ENCODE peak calls at places on chromosome 14, in five cellular contexts. C, Q, B, U and W are unnamed samples.

GRCh38 chr14:83463500-83464098 is 1929.9 kb upstream of the SEL1L start:
- DNase-seq in C (peak; percentile 75), Q (peak; percentile 13), B (peak; percentile 37), U (no peak), W (no peak)

GRCh38 chr14:37060496-37061260 is 111.7 kb downstream of the SLC25A21 start:
- DNase-seq in C (no peak), Q (no peak), B (no peak), U (no peak), W (no peak)

GRCh38 chr14:39426605-39427004 is 5.6 kb downstream of the FBXO33 start:
- DNase-seq in C (peak; percentile 50), Q (no peak), B (no peak), U (no peak), W (no peak)

GRCh38 chr14:32453857-32454810 is 125.0 kb downstream of the AKAP6 start:
- DNase-seq in C (no peak), Q (no peak), B (no peak), U (no peak), W (no peak)

GRCh38 chr14:50741571-50741970 is 73.5 kb upstream of the SAV1 start:
- DNase-seq in C (peak; percentile 14), Q (no peak), B (no peak), U (no peak), W (no peak)

GRCh38 chr14:93375673-93376156 is 28.7 kb downstream of the COX8C start:
- DNase-seq in C (no peak), Q (no peak), B (no peak), U (no peak), W (no peak)

GRCh38 chr14:99187858-99188257 is 84.1 kb downstream of the BCL11B start:
- DNase-seq in C (no peak), Q (no peak), B (no peak), U (no peak), W (no peak)

GRCh38 chr14:95493976-95494375 is 22.5 kb downstream of the SYNE3 start:
- DNase-seq in C (no peak), Q (no peak), B (no peak), U (no peak), W (no peak)

GRCh38 chr14:72929316-72930080 is 3.2 kb downstream of the DCAF4 start:
- DNase-seq in C (no peak), Q (no peak), B (no peak), U (no peak), W (no peak)

GRCh38 chr14:98371141-98371540 is 900.9 kb downstream of the BCL11B start:
- DNase-seq in C (no peak), Q (no peak), B (no peak), U (no peak), W (no peak)

GRCh38 chr14:105301103-105301914 is 508 bp upstream of the BRF1 start:
- DNase-seq in C (peak; percentile 94), Q (peak; percentile 84), B (peak; percentile 98), U (peak; percentile 98), W (peak; percentile 99)

GRCh38 chr14:29927596-29928341 is at the start of gene PRKD1:
- DNase-seq in C (peak; percentile 86), Q (no peak), B (peak; percentile 69), U (peak; percentile 71), W (no peak)

GRCh38 chr14:74686324-74686723 is 26.6 kb downstream of the AREL1 start:
- DNase-seq in C (no peak), Q (no peak), B (no peak), U (no peak), W (no peak)

GRCh38 chr14:56817396-56817921 is 7.2 kb upstream of the OTX2 start:
- DNase-seq in C (no peak), Q (no peak), B (no peak), U (no peak), W (no peak)

GRCh38 chr14:106277503-106277902 is 751.1 kb downstream of the TMEM121 start:
- DNase-seq in C (no peak), Q (no peak), B (no peak), U (no peak), W (peak; percentile 44)

GRCh38 chr14:100711117-100711462 is 15.6 kb upstream of the DLK1 start:
- DNase-seq in C (no peak), Q (no peak), B (no peak), U (no peak), W (no peak)

GRCh38 chr14:92143962-92144361 is 22.2 kb downstream of the CPSF2 start:
- DNase-seq in C (no peak), Q (no peak), B (no peak), U (no peak), W (no peak)

GRCh38 chr14:33611405-33612183 is 339.3 kb downstream of the EGLN3 start:
- DNase-seq in C (no peak), Q (no peak), B (no peak), U (no peak), W (no peak)

GRCh38 chr14:52609445-52610044 is 56.9 kb downstream of the GPR137C start:
- DNase-seq in C (peak; percentile 15), Q (no peak), B (no peak), U (no peak), W (no peak)

GRCh38 chr14:51657762-51658161 is 6.1 kb downstream of the FRMD6 start:
- DNase-seq in C (no peak), Q (no peak), B (no peak), U (no peak), W (no peak)

GRCh38 chr14:90388982-90389381 is 7.8 kb upstream of the CALM1 start:
- DNase-seq in C (no peak), Q (no peak), B (no peak), U (no peak), W (no peak)

GRCh38 chr14:29321646-29322045 is 555.1 kb downstream of the FOXG1 start:
- DNase-seq in C (peak; percentile 15), Q (peak; percentile 24), B (no peak), U (no peak), W (no peak)

GRCh38 chr14:47365248-47365647 is 310.2 kb downstream of the MDGA2 start:
- DNase-seq in C (no peak), Q (no peak), B (no peak), U (no peak), W (no peak)

GRCh38 chr14:53570411-53571387 is 385.9 kb downstream of the BMP4 start:
- DNase-seq in C (no peak), Q (no peak), B (no peak), U (no peak), W (no peak)

GRCh38 chr14:55240526-55241178 is 30.6 kb upstream of the FBXO34 start:
- DNase-seq in C (peak; percentile 70), Q (peak; percentile 60), B (no peak), U (no peak), W (no peak)

GRCh38 chr14:71472281-71472960 is 459.8 kb upstream of the RGS6 start:
- DNase-seq in C (no peak), Q (no peak), B (no peak), U (no peak), W (no peak)

GRCh38 chr14:91008759-91009409 is 51.6 kb downstream of the RPS6KA5 start:
- DNase-seq in C (no peak), Q (no peak), B (no peak), U (no peak), W (no peak)

GRCh38 chr14:80077262-80077661 is 134.0 kb downstream of the DIO2 start:
- DNase-seq in C (no peak), Q (peak; percentile 23), B (no peak), U (no peak), W (no peak)

GRCh38 chr14:95993768-95994592 is 45.2 kb upstream of the C14orf132 start:
- DNase-seq in C (peak; percentile 77), Q (peak; percentile 18), B (peak; percentile 16), U (no peak), W (no peak)

GRCh38 chr14:89388853-89389252 is 28.2 kb downstream of the FOXN3 start:
- DNase-seq in C (peak; percentile 78), Q (no peak), B (no peak), U (no peak), W (no peak)

GRCh38 chr14:91417134-91417982 is at the start of gene CCDC88C:
- DNase-seq in C (peak; percentile 70), Q (no peak), B (peak; percentile 46), U (peak; percentile 66), W (peak; percentile 76)

GRCh38 chr14:105168979-105169507 is 467 bp upstream of the JAG2 start:
- DNase-seq in C (peak; percentile 53), Q (no peak), B (peak; percentile 46), U (peak; percentile 68), W (peak; percentile 34)

GRCh38 chr14:75610839-75611238 is 32.4 kb downstream of the FLVCR2 start:
- DNase-seq in C (no peak), Q (no peak), B (no peak), U (no peak), W (no peak)

DNA sequence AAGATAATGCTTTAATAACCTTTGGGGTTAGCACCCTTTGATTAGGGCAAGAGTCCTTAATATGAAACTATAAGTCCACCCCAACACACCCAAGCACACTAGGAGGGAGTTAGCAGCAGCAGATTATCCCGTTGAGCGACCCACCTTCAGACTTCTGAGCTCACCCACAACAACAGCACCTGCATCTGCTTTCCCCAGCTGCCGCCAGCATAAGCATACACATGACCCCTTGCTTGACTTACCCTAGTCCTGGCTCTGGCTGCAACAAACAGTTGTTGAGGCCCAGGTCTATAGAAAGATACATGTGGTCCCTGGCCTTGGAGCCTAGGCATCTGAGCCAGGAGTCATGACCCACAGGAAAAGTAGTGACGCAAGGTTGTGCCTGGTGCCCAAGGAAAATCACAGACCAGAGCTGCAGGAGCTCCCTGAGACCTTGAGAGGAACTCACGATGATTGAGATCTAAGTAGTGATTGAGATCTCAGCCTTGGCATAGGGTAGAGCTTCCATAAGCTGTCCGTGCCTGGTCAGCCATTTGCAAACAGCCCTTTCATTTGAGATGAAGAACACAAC is 19.0 kb downstream of the ZDHHC22 start:
- DNase-seq in C (no peak), Q (no peak), B (no peak), U (no peak), W (no peak)
- H3K27ac ChIP-seq in C (no peak overlapping the region), Q (no peak overlapping the region), B (no peak overlapping the region), U (no peak overlapping the region), W (no peak overlapping the region)

GRCh38 chr14:24224618-24225071 is 7.5 kb downstream of the NEDD8 start:
- DNase-seq in C (no peak), Q (peak; percentile 47), B (no peak), U (no peak), W (no peak)
- H3K4me3 ChIP-seq in C (no peak overlapping the region), Q (no peak overlapping the region), B (no peak overlapping the region), U (no peak overlapping the region), W (no peak overlapping the region)

GRCh38 chr14:22384167-22384549 is 204.9 kb downstream of the DAD1 start:
- DNase-seq in C (no peak), Q (no peak), B (no peak), U (no peak), W (no peak)
- H3K27me3 ChIP-seq in C (no peaks in the 10 kb centered on the region), Q (no peaks in the 10 kb centered on the region), B (peaks cover 12% of the 10 kb centered on the region), U (peaks cover 24% of the 10 kb centered on the region), W (no peaks in the 10 kb centered on the region)

DNA sequence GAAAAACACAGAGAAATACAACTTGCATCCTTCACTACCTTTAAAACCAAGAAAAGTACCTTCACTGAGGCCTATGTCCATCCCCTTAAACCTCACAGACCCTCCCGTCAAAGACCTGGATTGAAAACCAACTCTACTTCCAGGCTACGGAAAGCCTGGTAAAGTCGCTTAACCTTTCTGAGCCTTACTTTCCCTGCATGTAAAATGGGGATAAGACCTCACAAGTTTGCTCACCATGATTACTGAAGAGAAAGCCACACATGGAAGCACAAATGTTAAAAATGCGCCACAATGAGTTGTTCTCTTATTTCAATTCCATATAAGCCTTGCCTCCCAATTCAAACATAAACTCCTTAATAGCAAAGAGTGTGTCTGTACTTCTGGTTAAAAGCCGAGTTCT is 8.4 kb downstream of the ACTN1 start:
- DNase-seq in C (no peak), Q (no peak), B (no peak), U (no peak), W (no peak)
- H3K27ac ChIP-seq in C (no peak overlapping the region), Q (peak overlapping the region; percentile 68), B (peak overlapping the region; percentile 40), U (peak overlapping the region; percentile 47), W (peak overlapping the region; percentile 73)